ENCODE peak calls at places on chromosomes 2 and 18, in four cellular contexts. V is hepatocyte, Q is HCT116, A is HepG2. E is an unnamed sample. For H3K79me2, the result is how much of the 10 kb centered on the place peaks cover.

GRCh38 chr2:239264838-239265651 is 135.8 kb downstream of the HDAC4 start:
- DNase-seq in Q (peak), A (no peak), V (peak), E (peak)

GRCh38 chr2:46814160-46814559 is 101.4 kb downstream of the MCFD2 start:
- DNase-seq in Q (no peak), V (peak), A (no peak), E (no peak)

GRCh38 chr2:174607989-174608865 is 10.6 kb upstream of the WIPF1 start:
- DNase-seq in A (no peak), V (no peak), Q (no peak), E (no peak)

GRCh38 chr2:24907106-24907505 is 12.9 kb downstream of the ADCY3 start:
- DNase-seq in Q (no peak), V (no peak), A (no peak), E (no peak)

GRCh38 chr2:73987948-73988700 is 3.4 kb downstream of the TET3 start:
- DNase-seq in Q (no peak), V (no peak), A (no peak), E (no peak)

GRCh38 chr2:227862741-227863588 is 8.5 kb upstream of the DAW1 start:
- DNase-seq in Q (peak), A (peak), V (peak), E (peak)

GRCh38 chr2:65991332-65991731 is 443.6 kb upstream of the MEIS1 start:
- DNase-seq in V (peak), Q (no peak), A (no peak), E (no peak)

GRCh38 chr2:65299246-65299645 is 71.6 kb downstream of the ACTR2 start:
- DNase-seq in Q (no peak), A (no peak), V (no peak), E (no peak)

GRCh38 chr2:85243101-85244072 is 84.4 kb downstream of the TGOLN2 start:
- DNase-seq in Q (no peak), A (peak), V (no peak), E (no peak)

GRCh38 chr2:68214381-68214780 is 38.0 kb downstream of the PPP3R1 start:
- DNase-seq in V (no peak), A (no peak), Q (no peak), E (no peak)
- H3K79me2 ChIP-seq in V (half or more), A (half or more), Q (half or more), E (half or more)

DNA sequence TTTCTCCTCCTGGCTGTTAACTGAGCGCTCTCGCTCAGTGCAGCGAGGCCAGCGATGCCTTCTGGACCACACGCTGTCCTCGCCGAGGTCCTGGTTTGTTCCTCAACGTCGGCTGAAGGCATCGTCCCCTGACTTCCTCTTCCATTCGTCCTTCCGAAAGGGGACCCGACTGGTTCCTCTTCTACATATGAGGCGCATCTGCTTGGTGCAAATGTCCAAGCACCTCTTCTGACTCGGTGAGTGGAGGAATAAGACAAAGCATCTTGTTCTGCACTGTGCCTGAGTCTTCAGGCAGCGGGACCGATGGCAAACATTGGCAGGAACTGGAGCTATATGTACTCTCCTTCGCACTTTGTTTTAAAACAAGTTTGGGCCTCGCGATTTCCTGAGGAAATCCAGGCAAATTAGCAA is 651 bp upstream of the KCNS3 start:
- DNase-seq in A (no peak), Q (no peak), V (peak), E (no peak)
- TF ChIP-seq EZH2 in A (no peak), Q (no peak), V (no peak), E (no peak)

DNA sequence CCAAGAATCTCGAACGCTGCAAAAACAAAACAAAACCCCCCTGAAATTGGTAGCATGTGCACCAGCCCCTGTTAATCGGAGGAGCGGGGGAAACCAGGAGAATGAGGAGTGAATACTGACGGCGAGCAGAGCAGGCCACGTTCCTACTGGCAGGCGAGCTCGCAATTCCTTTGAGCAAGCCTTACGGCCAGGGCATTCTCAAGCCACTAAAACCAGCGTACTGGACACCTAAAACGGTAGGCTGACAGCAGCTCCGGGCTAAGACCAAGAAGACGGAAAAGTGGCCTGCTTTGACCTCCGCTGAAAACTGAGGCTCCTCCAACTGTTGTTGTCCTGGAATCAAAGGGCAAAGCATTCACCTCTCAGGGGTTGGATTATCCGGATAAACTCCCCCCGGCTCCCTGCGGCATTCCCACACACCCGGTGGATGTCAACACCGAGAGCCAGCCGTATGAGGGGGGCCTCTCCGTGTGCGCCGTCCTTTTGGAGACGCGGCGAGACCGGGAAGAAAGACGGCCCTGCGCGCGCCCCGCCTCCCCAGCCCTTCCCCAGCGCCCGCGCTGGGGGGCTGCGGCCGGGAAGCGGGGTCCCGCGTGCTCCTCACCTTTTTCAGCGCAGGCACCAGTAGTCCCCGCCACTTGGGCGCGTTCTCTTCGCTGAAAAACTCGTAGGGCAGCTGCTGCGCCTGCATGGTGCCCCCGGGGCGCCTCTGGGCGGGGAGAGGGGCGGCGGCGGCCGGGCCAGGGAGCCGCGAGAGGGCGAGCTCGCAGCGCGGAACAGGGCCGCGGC is 925 bp downstream of the SOS1 start:
- DNase-seq in V (peak), A (peak), Q (no peak), E (peak)
- TF ChIP-seq CTCF in V (peak), A (peak), Q (peak), E (peak)

GRCh38 chr2:205107810-205108209 is 562.5 kb downstream of the PARD3B start:
- DNase-seq in V (no peak), Q (no peak), A (no peak), E (no peak)
- H3K79me2 ChIP-seq in V (under half), Q (under half), A (under half), E (under half)

GRCh38 chr18:59902180-59902992 is 2.6 kb downstream of the PMAIP1 start:
- DNase-seq in A (no peak), V (no peak), Q (no peak), E (no peak)

GRCh38 chr18:59899298-59900221 is at the start of gene PMAIP1:
- DNase-seq in Q (peak), A (peak), V (peak), E (peak)

GRCh38 chr18:59898609-59899297 is 1.0 kb upstream of the PMAIP1 start:
- DNase-seq in Q (no peak), V (no peak), A (no peak), E (no peak)

GRCh38 chr18:59898093-59898492 is 1.7 kb upstream of the PMAIP1 start:
- DNase-seq in A (no peak), Q (no peak), V (no peak), E (no peak)

DNA sequence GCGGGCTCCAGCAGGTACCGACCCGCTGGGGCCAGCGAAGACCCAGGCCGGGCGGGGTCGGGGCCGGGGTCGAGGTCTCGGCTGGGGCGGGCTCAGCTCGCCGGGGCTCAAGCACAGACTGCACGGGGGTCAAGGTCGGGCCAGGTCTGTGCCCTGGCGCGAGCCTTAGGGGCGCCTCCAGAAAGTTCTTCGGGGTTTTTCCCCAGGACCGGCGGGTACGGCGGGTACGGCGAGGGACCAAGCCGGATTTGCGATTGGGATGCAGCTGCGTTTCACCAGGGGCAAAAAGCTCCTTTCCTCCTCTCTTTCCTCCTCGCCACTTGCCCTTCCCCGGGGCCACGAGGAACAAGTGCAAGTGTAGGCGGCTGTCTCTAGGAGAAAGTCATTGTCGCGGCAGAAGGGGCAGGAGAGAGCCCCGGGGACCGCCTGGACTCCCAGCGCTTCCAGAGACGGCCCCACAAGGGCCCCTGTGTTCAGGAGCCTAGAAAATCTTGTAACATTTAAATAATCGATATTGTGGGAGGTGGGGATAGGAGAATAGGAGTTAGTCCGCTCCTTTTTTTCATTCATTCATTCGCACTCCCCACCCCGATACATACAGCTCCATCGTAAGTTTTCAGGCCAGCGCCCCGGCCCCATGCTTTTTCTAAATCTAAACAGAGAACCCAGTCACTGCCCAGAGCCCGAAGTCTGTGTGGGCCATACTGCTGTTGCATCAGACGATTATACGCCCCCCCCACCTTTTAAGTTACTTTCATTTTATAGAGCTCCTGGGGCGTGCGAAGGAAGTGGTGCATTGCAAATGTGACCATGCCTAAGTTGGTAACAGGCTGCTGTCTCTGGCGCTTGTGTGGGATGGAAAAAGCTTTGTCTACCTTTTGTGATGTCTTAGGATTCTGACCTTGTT is 679 bp downstream of the PMAIP1 start:
- DNase-seq in Q (no peak), A (no peak), V (peak), E (peak)
- TF ChIP-seq EZH2 in Q (no peak), A (no peak), V (peak), E (no peak)

DNA sequence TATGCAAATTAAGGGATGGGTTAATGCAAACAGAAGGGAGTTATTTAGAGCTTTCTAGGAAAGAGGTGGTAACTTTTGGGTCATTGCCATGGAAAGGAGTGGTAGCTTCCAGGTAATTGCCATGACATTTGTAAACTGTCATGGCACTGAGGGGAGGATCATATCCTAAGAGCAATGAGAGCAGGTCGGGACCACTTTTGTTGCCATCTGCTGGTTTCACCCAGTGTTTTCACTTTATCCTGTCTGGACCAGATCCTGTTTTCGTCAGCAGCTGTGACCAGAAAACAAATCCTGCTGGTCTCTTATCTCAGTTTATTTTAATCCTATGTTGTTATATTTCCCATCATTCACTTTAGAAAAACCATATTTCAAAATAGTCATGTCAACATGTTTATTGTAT is 874 bp downstream of the C2orf66 start:
- DNase-seq in V (no peak), A (no peak), Q (no peak), E (no peak)
- TF ChIP-seq CTCF in V (no peak), A (peak), Q (peak), E (no peak)